ENCODE peak calls at places on chromosome 9, in six cellular contexts. One of them, this sample, is unnamed. For H3K36me3 and H3K27me3, the result is how much of the 10 kb centered on the place peaks cover.

GRCh38 chr9:129258124-129258822 is 80.2 kb upstream of the IER5L start:
- DNase-seq in mesendoderm: peak
- DNase-seq in tibial artery: peak
- DNase-seq in HepG2: peak
- DNase-seq in CD4-positive, alpha-beta memory T cell: peak
- DNase-seq in bronchial epithelial cell: peak
- DNase-seq in this sample: peak

GRCh38 chr9:95511232-95511951 is 5.4 kb downstream of the PTCH1 start:
- DNase-seq in CD4-positive, alpha-beta memory T cell: no peak
- DNase-seq in tibial artery: peak
- DNase-seq in bronchial epithelial cell: peak
- DNase-seq in HepG2: peak
- DNase-seq in mesendoderm: peak
- DNase-seq in this sample: peak

GRCh38 chr9:136238342-136238732 is 7.3 kb downstream of the QSOX2 start:
- DNase-seq in bronchial epithelial cell: no peak
- DNase-seq in mesendoderm: no peak
- DNase-seq in HepG2: no peak
- DNase-seq in CD4-positive, alpha-beta memory T cell: no peak
- DNase-seq in tibial artery: no peak
- DNase-seq in this sample: no peak

GRCh38 chr9:125772740-125773139 is 25.6 kb downstream of the PBX3 start:
- DNase-seq in HepG2: no peak
- DNase-seq in mesendoderm: no peak
- DNase-seq in bronchial epithelial cell: peak
- DNase-seq in tibial artery: no peak
- DNase-seq in CD4-positive, alpha-beta memory T cell: no peak
- DNase-seq in this sample: no peak

GRCh38 chr9:13627502-13627901 is 348.0 kb upstream of the MPDZ start:
- DNase-seq in HepG2: no peak
- DNase-seq in CD4-positive, alpha-beta memory T cell: no peak
- DNase-seq in mesendoderm: no peak
- DNase-seq in tibial artery: no peak
- DNase-seq in bronchial epithelial cell: no peak
- DNase-seq in this sample: no peak

GRCh38 chr9:113523421-113524141 is 60.1 kb downstream of the RGS3 start:
- DNase-seq in HepG2: no peak
- DNase-seq in tibial artery: peak
- DNase-seq in bronchial epithelial cell: no peak
- DNase-seq in CD4-positive, alpha-beta memory T cell: peak
- DNase-seq in mesendoderm: no peak
- DNase-seq in this sample: no peak

GRCh38 chr9:106929471-106930198 is 66.7 kb downstream of the ZNF462 start:
- DNase-seq in bronchial epithelial cell: no peak
- DNase-seq in HepG2: no peak
- DNase-seq in mesendoderm: no peak
- DNase-seq in CD4-positive, alpha-beta memory T cell: no peak
- DNase-seq in tibial artery: no peak
- DNase-seq in this sample: no peak

GRCh38 chr9:88773627-88774244 is 217.5 kb upstream of the S1PR3 start:
- DNase-seq in bronchial epithelial cell: no peak
- DNase-seq in CD4-positive, alpha-beta memory T cell: no peak
- DNase-seq in mesendoderm: peak
- DNase-seq in HepG2: no peak
- DNase-seq in tibial artery: no peak
- DNase-seq in this sample: peak

GRCh38 chr9:121566401-121567141 is 66.9 kb upstream of the GGTA1 start:
- DNase-seq in tibial artery: peak
- DNase-seq in HepG2: no peak
- DNase-seq in mesendoderm: no peak
- DNase-seq in bronchial epithelial cell: peak
- DNase-seq in CD4-positive, alpha-beta memory T cell: no peak
- DNase-seq in this sample: peak

GRCh38 chr9:9893837-9894236 is 719.0 kb downstream of the PTPRD start:
- DNase-seq in mesendoderm: peak
- DNase-seq in tibial artery: no peak
- DNase-seq in bronchial epithelial cell: peak
- DNase-seq in HepG2: no peak
- DNase-seq in CD4-positive, alpha-beta memory T cell: no peak
- DNase-seq in this sample: no peak

GRCh38 chr9:40911647-40912046 is 216.8 kb downstream of the FOXD4L6 start:
- DNase-seq in mesendoderm: no peak
- DNase-seq in CD4-positive, alpha-beta memory T cell: no peak
- DNase-seq in HepG2: no peak
- DNase-seq in bronchial epithelial cell: no peak
- DNase-seq in tibial artery: no peak
- DNase-seq in this sample: no peak

GRCh38 chr9:114366334-114367128 is 21.3 kb downstream of the AKNA start:
- DNase-seq in bronchial epithelial cell: peak
- DNase-seq in tibial artery: no peak
- DNase-seq in CD4-positive, alpha-beta memory T cell: peak
- DNase-seq in HepG2: no peak
- DNase-seq in mesendoderm: no peak
- DNase-seq in this sample: peak

DNA sequence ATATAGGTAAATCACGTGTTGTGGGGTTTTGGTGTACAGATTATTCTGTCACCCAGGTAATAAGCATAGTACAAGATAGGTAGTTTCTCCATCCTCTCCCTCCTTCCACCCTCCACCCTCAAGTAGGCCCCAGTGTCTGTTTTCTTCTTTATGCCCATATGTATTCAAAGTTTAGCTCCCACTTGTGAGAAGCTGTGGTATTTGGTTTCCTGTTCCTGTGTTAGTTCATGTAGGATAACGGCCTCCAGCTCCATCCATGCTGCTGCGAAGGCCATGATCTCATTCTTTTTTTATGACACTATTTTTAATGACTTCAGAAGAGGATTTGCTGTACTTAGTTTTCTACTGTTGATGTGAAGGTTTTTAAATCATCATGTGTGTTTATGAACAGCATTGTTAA is 11.9 kb downstream of the CCDC180 start:
- DNase-seq in tibial artery: no peak
- DNase-seq in HepG2: no peak
- DNase-seq in mesendoderm: no peak
- DNase-seq in bronchial epithelial cell: no peak
- DNase-seq in CD4-positive, alpha-beta memory T cell: no peak
- DNase-seq in this sample: no peak
- H3K36me3 ChIP-seq in tibial artery: under half
- H3K36me3 ChIP-seq in HepG2: under half
- H3K36me3 ChIP-seq in mesendoderm: under half
- H3K36me3 ChIP-seq in bronchial epithelial cell: under half
- H3K36me3 ChIP-seq in CD4-positive, alpha-beta memory T cell: under half
- H3K36me3 ChIP-seq in this sample: under half

DNA sequence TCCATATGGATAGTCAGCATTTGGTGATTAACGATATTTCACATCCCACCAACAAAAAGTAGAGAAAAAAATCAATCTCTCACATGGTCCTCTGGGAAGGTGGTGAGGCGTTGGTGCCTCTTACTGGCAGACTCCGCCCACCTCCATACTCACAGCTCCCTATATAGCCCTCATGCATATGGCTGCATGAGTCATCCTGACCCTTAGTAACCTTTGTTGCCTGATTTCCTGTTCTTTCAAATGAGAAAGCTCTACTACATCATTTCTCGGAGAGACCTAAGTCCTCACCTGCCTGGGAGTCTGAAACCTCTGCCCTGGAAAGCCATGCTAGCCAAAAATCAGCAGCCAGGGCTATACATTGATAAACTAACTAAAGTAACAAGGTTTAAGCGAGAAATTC is 33.3 kb upstream of the ABCA1 start:
- DNase-seq in tibial artery: no peak
- DNase-seq in HepG2: peak
- DNase-seq in CD4-positive, alpha-beta memory T cell: peak
- DNase-seq in mesendoderm: peak
- DNase-seq in bronchial epithelial cell: peak
- DNase-seq in this sample: peak
- H3K4me3 ChIP-seq in tibial artery: no peak
- H3K4me3 ChIP-seq in HepG2: no peak
- H3K4me3 ChIP-seq in CD4-positive, alpha-beta memory T cell: no peak
- H3K4me3 ChIP-seq in mesendoderm: no peak
- H3K4me3 ChIP-seq in bronchial epithelial cell: no peak
- H3K4me3 ChIP-seq in this sample: no peak

GRCh38 chr9:37042421-37042820 is 8.4 kb upstream of the PAX5 start:
- DNase-seq in bronchial epithelial cell: no peak
- DNase-seq in CD4-positive, alpha-beta memory T cell: no peak
- DNase-seq in HepG2: no peak
- DNase-seq in tibial artery: no peak
- DNase-seq in mesendoderm: no peak
- DNase-seq in this sample: no peak
- H3K27me3 ChIP-seq in bronchial epithelial cell: half or more
- H3K27me3 ChIP-seq in CD4-positive, alpha-beta memory T cell: under half
- H3K27me3 ChIP-seq in HepG2: under half
- H3K27me3 ChIP-seq in tibial artery: under half
- H3K27me3 ChIP-seq in mesendoderm: under half
- H3K27me3 ChIP-seq in this sample: under half

DNA sequence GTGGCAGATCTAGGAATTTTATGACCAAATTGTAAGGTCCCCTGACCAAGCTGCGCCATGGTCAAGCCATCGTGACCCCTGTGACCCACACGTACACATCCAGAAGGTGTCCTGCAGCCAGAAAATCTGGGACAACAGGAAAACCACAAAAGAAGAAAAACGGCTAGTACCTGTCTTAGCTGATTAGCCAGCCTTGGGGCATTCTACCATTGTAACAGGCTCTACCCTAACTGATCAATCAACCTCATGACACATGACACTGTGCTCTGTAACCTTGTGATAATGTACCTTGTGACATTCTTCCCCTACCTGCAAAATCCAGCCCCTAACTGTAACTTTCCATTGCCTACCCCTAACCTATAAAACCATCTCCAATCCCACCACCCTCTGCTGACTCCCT is 43.6 kb downstream of the SPTLC1 start:
- DNase-seq in HepG2: no peak
- DNase-seq in CD4-positive, alpha-beta memory T cell: no peak
- DNase-seq in tibial artery: no peak
- DNase-seq in mesendoderm: no peak
- DNase-seq in bronchial epithelial cell: no peak
- DNase-seq in this sample: no peak
- H3K36me3 ChIP-seq in HepG2: under half
- H3K36me3 ChIP-seq in CD4-positive, alpha-beta memory T cell: under half
- H3K36me3 ChIP-seq in tibial artery: under half
- H3K36me3 ChIP-seq in mesendoderm: under half
- H3K36me3 ChIP-seq in bronchial epithelial cell: under half
- H3K36me3 ChIP-seq in this sample: under half

DNA sequence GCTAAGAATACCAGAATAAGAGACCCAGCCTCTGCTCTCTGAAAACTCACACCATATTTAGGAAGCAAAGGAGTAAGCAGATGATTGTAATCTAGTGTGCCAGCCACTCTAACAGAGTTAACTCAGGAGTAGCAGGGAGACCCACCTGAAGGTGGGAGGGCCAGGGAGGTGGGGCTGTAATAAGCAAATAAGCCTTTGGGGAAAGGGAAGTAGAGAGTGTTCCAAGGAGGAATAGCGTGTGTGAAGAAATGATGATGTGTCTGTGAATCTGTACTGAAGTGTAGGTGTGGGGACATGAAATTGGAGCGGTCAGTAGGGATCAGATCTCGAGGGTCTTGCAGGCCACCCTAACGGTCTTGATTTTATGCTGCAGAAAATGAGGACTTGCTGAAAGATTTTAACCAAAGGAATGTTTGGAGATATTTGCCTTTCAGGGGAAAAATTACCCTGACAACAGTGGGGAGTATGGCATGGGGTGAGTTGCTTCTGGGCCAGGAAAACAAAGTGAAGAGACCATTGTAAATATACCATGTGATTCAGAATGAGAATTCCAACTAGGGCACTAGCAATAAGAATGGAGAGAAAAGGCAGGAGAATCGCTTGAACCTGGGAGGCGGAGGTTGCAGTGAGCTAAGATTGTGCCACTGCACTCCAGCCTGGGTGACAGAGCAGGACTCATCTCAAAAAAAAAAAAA is 44.1 kb upstream of the FSD1L start:
- DNase-seq in mesendoderm: no peak
- DNase-seq in bronchial epithelial cell: no peak
- DNase-seq in HepG2: no peak
- DNase-seq in tibial artery: no peak
- DNase-seq in CD4-positive, alpha-beta memory T cell: no peak
- DNase-seq in this sample: no peak
- H3K4me3 ChIP-seq in mesendoderm: no peak
- H3K4me3 ChIP-seq in bronchial epithelial cell: no peak
- H3K4me3 ChIP-seq in HepG2: no peak
- H3K4me3 ChIP-seq in tibial artery: no peak
- H3K4me3 ChIP-seq in CD4-positive, alpha-beta memory T cell: no peak
- H3K4me3 ChIP-seq in this sample: no peak

GRCh38 chr9:124019771-124020519 is 8.4 kb downstream of the LHX2 start:
- DNase-seq in CD4-positive, alpha-beta memory T cell: no peak
- DNase-seq in mesendoderm: no peak
- DNase-seq in tibial artery: peak
- DNase-seq in HepG2: no peak
- DNase-seq in bronchial epithelial cell: no peak
- DNase-seq in this sample: no peak
- H3K27me3 ChIP-seq in CD4-positive, alpha-beta memory T cell: half or more
- H3K27me3 ChIP-seq in mesendoderm: half or more
- H3K27me3 ChIP-seq in tibial artery: under half
- H3K27me3 ChIP-seq in HepG2: under half
- H3K27me3 ChIP-seq in bronchial epithelial cell: half or more
- H3K27me3 ChIP-seq in this sample: under half